ENCODE peak calls at places on chromosomes 12 and 14, in six cellular contexts. One of them, this sample, is unnamed.

GRCh38 chr14:24351517-24351916 is 11.7 kb upstream of the RIPK3 start:
- DNase-seq in neuronal stem cell: no peak
- DNase-seq in IMR-90: peak; percentile 43
- DNase-seq in trophoblast cell: no peak
- DNase-seq in mesenchymal stem cell: peak; percentile 56
- DNase-seq in H9: no peak
- DNase-seq in this sample: no peak

GRCh38 chr12:262817-263216 is at the start of gene SLC6A13:
- DNase-seq in neuronal stem cell: peak; percentile 9
- DNase-seq in IMR-90: no peak
- DNase-seq in trophoblast cell: no peak
- DNase-seq in mesenchymal stem cell: no peak
- DNase-seq in H9: no peak
- DNase-seq in this sample: no peak

GRCh38 chr12:7128681-7129593 is at the start of gene RBP5:
- DNase-seq in neuronal stem cell: no peak
- DNase-seq in IMR-90: no peak
- DNase-seq in trophoblast cell: no peak
- DNase-seq in mesenchymal stem cell: no peak
- DNase-seq in H9: peak; percentile 56
- DNase-seq in this sample: no peak

GRCh38 chr14:54693761-54694160 is 126.8 kb downstream of the SAMD4A start:
- DNase-seq in neuronal stem cell: no peak
- DNase-seq in IMR-90: no peak
- DNase-seq in trophoblast cell: no peak
- DNase-seq in mesenchymal stem cell: no peak
- DNase-seq in H9: no peak
- DNase-seq in this sample: no peak

GRCh38 chr12:105823810-105824209 is 314.9 kb downstream of the NUAK1 start:
- DNase-seq in neuronal stem cell: no peak
- DNase-seq in IMR-90: no peak
- DNase-seq in trophoblast cell: no peak
- DNase-seq in mesenchymal stem cell: no peak
- DNase-seq in H9: no peak
- DNase-seq in this sample: no peak

GRCh38 chr14:22570132-22570949 is 18.7 kb downstream of the DAD1 start:
- DNase-seq in neuronal stem cell: peak; percentile 91
- DNase-seq in IMR-90: peak; percentile 82
- DNase-seq in trophoblast cell: peak; percentile 96
- DNase-seq in mesenchymal stem cell: peak; percentile 80
- DNase-seq in H9: peak; percentile 90
- DNase-seq in this sample: peak; percentile 78

GRCh38 chr14:89618821-89619551 is 202.0 kb upstream of the FOXN3 start:
- DNase-seq in neuronal stem cell: peak; percentile 71
- DNase-seq in IMR-90: peak; percentile 67
- DNase-seq in trophoblast cell: peak; percentile 79
- DNase-seq in mesenchymal stem cell: peak; percentile 71
- DNase-seq in H9: peak; percentile 73
- DNase-seq in this sample: peak; percentile 84

GRCh38 chr12:106163712-106164111 is 25.0 kb upstream of the NUAK1 start:
- DNase-seq in neuronal stem cell: no peak
- DNase-seq in IMR-90: no peak
- DNase-seq in trophoblast cell: no peak
- DNase-seq in mesenchymal stem cell: no peak
- DNase-seq in H9: no peak
- DNase-seq in this sample: no peak

GRCh38 chr14:96192975-96193805 is 11.4 kb upstream of the BDKRB2 start:
- DNase-seq in neuronal stem cell: no peak
- DNase-seq in IMR-90: no peak
- DNase-seq in trophoblast cell: no peak
- DNase-seq in mesenchymal stem cell: no peak
- DNase-seq in H9: no peak
- DNase-seq in this sample: no peak

GRCh38 chr12:14845350-14845750 is 2.0 kb upstream of the ART4 start:
- DNase-seq in neuronal stem cell: peak; percentile 45
- DNase-seq in IMR-90: peak; percentile 65
- DNase-seq in trophoblast cell: peak; percentile 85
- DNase-seq in mesenchymal stem cell: peak; percentile 75
- DNase-seq in H9: no peak
- DNase-seq in this sample: no peak

GRCh38 chr12:7781274-7781673 is 7.9 kb upstream of the NANOG start:
- DNase-seq in neuronal stem cell: no peak
- DNase-seq in IMR-90: no peak
- DNase-seq in trophoblast cell: no peak
- DNase-seq in mesenchymal stem cell: no peak
- DNase-seq in H9: no peak
- DNase-seq in this sample: no peak

GRCh38 chr14:35855886-35856481 is 29.8 kb downstream of the BRMS1L start:
- DNase-seq in neuronal stem cell: no peak
- DNase-seq in IMR-90: no peak
- DNase-seq in trophoblast cell: no peak
- DNase-seq in mesenchymal stem cell: no peak
- DNase-seq in H9: no peak
- DNase-seq in this sample: no peak

GRCh38 chr14:60510976-60511599 is 2.1 kb downstream of the SIX6 start:
- DNase-seq in neuronal stem cell: peak; percentile 51
- DNase-seq in IMR-90: no peak
- DNase-seq in trophoblast cell: no peak
- DNase-seq in mesenchymal stem cell: no peak
- DNase-seq in H9: peak; percentile 41
- DNase-seq in this sample: no peak

GRCh38 chr12:124898200-124898950 is 16.1 kb downstream of the UBC start:
- DNase-seq in neuronal stem cell: no peak
- DNase-seq in IMR-90: no peak
- DNase-seq in trophoblast cell: peak; percentile 30
- DNase-seq in mesenchymal stem cell: peak; percentile 43
- DNase-seq in H9: peak; percentile 68
- DNase-seq in this sample: peak; percentile 87

GRCh38 chr14:33510991-33511390 is 439.9 kb downstream of the EGLN3 start:
- DNase-seq in neuronal stem cell: no peak
- DNase-seq in IMR-90: no peak
- DNase-seq in trophoblast cell: no peak
- DNase-seq in mesenchymal stem cell: no peak
- DNase-seq in H9: no peak
- DNase-seq in this sample: no peak

GRCh38 chr14:54652188-54652889 is 85.4 kb downstream of the SAMD4A start:
- DNase-seq in neuronal stem cell: peak; percentile 53
- DNase-seq in IMR-90: peak; percentile 100
- DNase-seq in trophoblast cell: peak; percentile 97
- DNase-seq in mesenchymal stem cell: peak; percentile 100
- DNase-seq in H9: peak; percentile 87
- DNase-seq in this sample: no peak

GRCh38 chr14:21780429-21781084 is 106.9 kb upstream of the OR4E1 start:
- DNase-seq in neuronal stem cell: no peak
- DNase-seq in IMR-90: no peak
- DNase-seq in trophoblast cell: no peak
- DNase-seq in mesenchymal stem cell: no peak
- DNase-seq in H9: no peak
- DNase-seq in this sample: no peak

GRCh38 chr14:32244404-32244803 is 41.3 kb upstream of the RNU6-8 start:
- DNase-seq in neuronal stem cell: no peak
- DNase-seq in IMR-90: no peak
- DNase-seq in trophoblast cell: no peak
- DNase-seq in mesenchymal stem cell: no peak
- DNase-seq in H9: no peak
- DNase-seq in this sample: no peak

GRCh38 chr12:109932878-109933503 is 32.9 kb downstream of the TCHP start:
- DNase-seq in neuronal stem cell: no peak
- DNase-seq in IMR-90: no peak
- DNase-seq in trophoblast cell: no peak
- DNase-seq in mesenchymal stem cell: no peak
- DNase-seq in H9: no peak
- DNase-seq in this sample: no peak

GRCh38 chr14:73850940-73851339 is 691 bp upstream of the PTGR2 start:
- DNase-seq in neuronal stem cell: no peak
- DNase-seq in IMR-90: no peak
- DNase-seq in trophoblast cell: peak; percentile 84
- DNase-seq in mesenchymal stem cell: peak; percentile 19
- DNase-seq in H9: no peak
- DNase-seq in this sample: no peak

GRCh38 chr12:6337958-6338406 is 3.9 kb downstream of the TNFRSF1A start:
- DNase-seq in neuronal stem cell: no peak
- DNase-seq in IMR-90: no peak
- DNase-seq in trophoblast cell: peak; percentile 37
- DNase-seq in mesenchymal stem cell: peak; percentile 73
- DNase-seq in H9: no peak
- DNase-seq in this sample: no peak

GRCh38 chr14:32381869-32382268 is 52.8 kb downstream of the AKAP6 start:
- DNase-seq in neuronal stem cell: no peak
- DNase-seq in IMR-90: no peak
- DNase-seq in trophoblast cell: peak; percentile 8
- DNase-seq in mesenchymal stem cell: no peak
- DNase-seq in H9: no peak
- DNase-seq in this sample: no peak

GRCh38 chr12:26298785-26299621 is 103.6 kb downstream of the SSPN start:
- DNase-seq in neuronal stem cell: no peak
- DNase-seq in IMR-90: peak; percentile 83
- DNase-seq in trophoblast cell: peak; percentile 75
- DNase-seq in mesenchymal stem cell: peak; percentile 92
- DNase-seq in H9: no peak
- DNase-seq in this sample: no peak

GRCh38 chr12:32033411-32033810 is 73.2 kb upstream of the BICD1 start:
- DNase-seq in neuronal stem cell: no peak
- DNase-seq in IMR-90: no peak
- DNase-seq in trophoblast cell: no peak
- DNase-seq in mesenchymal stem cell: no peak
- DNase-seq in H9: no peak
- DNase-seq in this sample: no peak

GRCh38 chr12:28507055-28507454 is 316.8 kb downstream of the CCDC91 start:
- DNase-seq in neuronal stem cell: no peak
- DNase-seq in IMR-90: peak; percentile 70
- DNase-seq in trophoblast cell: peak; percentile 49
- DNase-seq in mesenchymal stem cell: no peak
- DNase-seq in H9: no peak
- DNase-seq in this sample: no peak

GRCh38 chr12:64714551-64714968 is 44.6 kb downstream of the GNS start:
- DNase-seq in neuronal stem cell: no peak
- DNase-seq in IMR-90: no peak
- DNase-seq in trophoblast cell: no peak
- DNase-seq in mesenchymal stem cell: no peak
- DNase-seq in H9: no peak
- DNase-seq in this sample: no peak

GRCh38 chr12:6866920-6867406 is 368 bp upstream of the TPI1 start:
- DNase-seq in neuronal stem cell: no peak
- DNase-seq in IMR-90: no peak
- DNase-seq in trophoblast cell: no peak
- DNase-seq in mesenchymal stem cell: no peak
- DNase-seq in H9: no peak
- DNase-seq in this sample: no peak

DNA sequence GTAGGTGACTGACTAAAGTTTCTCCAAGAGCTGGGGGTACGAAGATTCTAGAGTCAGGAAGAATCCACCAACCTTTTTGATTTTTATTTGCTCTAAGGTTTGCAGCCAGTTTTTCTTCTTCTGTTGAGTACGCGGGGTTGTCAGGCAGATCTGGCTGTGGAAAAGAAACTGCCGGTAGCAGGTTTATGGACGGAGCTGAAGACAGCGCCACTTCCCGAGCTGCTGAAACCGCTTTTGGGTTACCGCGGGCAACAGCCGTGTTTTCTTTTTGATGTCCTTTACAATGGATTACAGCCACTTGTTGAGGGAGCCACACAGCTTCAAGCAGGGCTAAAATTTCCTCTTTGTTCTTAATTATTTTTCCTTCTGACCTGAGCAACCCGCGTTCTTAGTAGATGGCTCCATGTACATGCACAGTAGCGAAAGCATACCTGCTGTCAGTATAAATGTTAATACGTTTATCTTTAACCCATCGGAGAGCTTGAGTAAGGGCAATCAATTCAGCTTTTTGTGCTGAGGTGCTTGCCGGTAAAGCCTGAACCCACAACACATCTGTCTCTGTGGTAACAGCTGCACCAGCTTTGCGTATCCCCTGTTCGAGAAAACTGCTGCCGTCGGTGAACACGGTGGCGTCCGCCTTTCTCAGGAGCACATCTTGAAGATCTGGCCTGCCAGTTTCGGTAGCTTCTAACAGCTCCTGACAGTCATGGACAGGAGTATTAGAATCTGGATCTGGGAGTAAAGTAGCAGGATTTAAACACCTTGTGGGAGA is 674.3 kb downstream of the TMEM121 start:
- DNase-seq in neuronal stem cell: no peak
- DNase-seq in IMR-90: no peak
- DNase-seq in trophoblast cell: no peak
- DNase-seq in mesenchymal stem cell: no peak
- DNase-seq in H9: no peak
- DNase-seq in this sample: no peak
- H3K9me3 ChIP-seq in neuronal stem cell: peaks cover 31% of the 10 kb centered on the region
- H3K9me3 ChIP-seq in IMR-90: peaks cover 40% of the 10 kb centered on the region
- H3K9me3 ChIP-seq in trophoblast cell: peaks cover 30% of the 10 kb centered on the region
- H3K9me3 ChIP-seq in mesenchymal stem cell: no peaks in the 10 kb centered on the region
- H3K9me3 ChIP-seq in H9: peaks cover 84% of the 10 kb centered on the region
- H3K9me3 ChIP-seq in this sample: peaks cover 89% of the 10 kb centered on the region

GRCh38 chr14:61877050-61877390 is 114.8 kb downstream of the SNAPC1 start:
- DNase-seq in neuronal stem cell: no peak
- DNase-seq in IMR-90: no peak
- DNase-seq in trophoblast cell: no peak
- DNase-seq in mesenchymal stem cell: no peak
- DNase-seq in H9: no peak
- DNase-seq in this sample: no peak
- H3K18ac ChIP-seq in neuronal stem cell: no peak overlapping the region
- H3K18ac ChIP-seq in IMR-90: no peak overlapping the region
- H3K18ac ChIP-seq in trophoblast cell: no peak overlapping the region
- H3K18ac ChIP-seq in mesenchymal stem cell: no peak overlapping the region
- H3K18ac ChIP-seq in H9: no peak overlapping the region
- H3K18ac ChIP-seq in this sample: no peak overlapping the region

GRCh38 chr12:34350092-34351041 is 328.1 kb downstream of the ALG10 start:
- DNase-seq in neuronal stem cell: no peak
- DNase-seq in IMR-90: no peak
- DNase-seq in trophoblast cell: no peak
- DNase-seq in mesenchymal stem cell: no peak
- DNase-seq in H9: no peak
- DNase-seq in this sample: no peak
- H3K9me3 ChIP-seq in neuronal stem cell: peaks cover 61% of the 10 kb centered on the region
- H3K9me3 ChIP-seq in IMR-90: peaks cover 15% of the 10 kb centered on the region
- H3K9me3 ChIP-seq in trophoblast cell: peaks cover 97% of the 10 kb centered on the region
- H3K9me3 ChIP-seq in mesenchymal stem cell: no peaks in the 10 kb centered on the region
- H3K9me3 ChIP-seq in H9: peaks cover 12% of the 10 kb centered on the region
- H3K9me3 ChIP-seq in this sample: peaks cover 45% of the 10 kb centered on the region

DNA sequence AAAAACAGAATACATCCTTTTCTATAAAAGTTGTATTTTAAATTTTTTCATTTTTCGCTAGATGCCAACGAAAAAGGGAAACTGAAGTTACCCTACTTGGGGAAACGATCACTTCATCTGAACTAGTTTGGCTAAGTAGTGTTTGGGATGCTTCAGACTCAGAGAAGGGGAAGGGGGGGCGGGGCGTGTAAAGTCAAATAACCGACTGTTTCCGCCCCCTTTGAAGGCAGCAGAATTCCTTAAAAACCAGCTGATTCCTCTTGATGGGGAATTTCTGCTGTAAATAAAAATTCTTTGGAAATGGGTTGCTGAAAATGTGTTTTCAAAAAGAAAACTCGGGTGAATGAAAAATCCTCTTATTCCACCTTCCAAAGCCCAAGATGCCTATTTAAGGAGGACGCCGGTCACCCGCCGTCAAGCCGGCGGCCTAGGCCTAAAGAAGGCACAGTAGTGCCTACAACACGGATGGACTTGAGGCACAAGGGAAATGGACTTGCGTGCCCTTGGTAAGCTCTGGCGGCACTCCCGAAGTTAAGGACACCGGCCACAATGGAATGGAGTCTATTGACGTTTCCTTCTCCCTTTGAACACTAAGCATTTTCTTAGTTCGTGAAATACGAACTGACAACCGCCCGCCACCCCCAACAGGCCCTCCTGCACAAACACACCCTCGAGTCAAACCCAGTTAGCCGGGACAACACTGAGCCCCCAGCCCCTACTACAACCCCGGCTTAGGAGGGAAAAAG is 2.0 kb downstream of the ATXN2 start:
- DNase-seq in neuronal stem cell: peak; percentile 30
- DNase-seq in IMR-90: peak; percentile 55
- DNase-seq in trophoblast cell: peak; percentile 60
- DNase-seq in mesenchymal stem cell: peak; percentile 74
- DNase-seq in H9: peak; percentile 67
- DNase-seq in this sample: peak; percentile 63
- H3K18ac ChIP-seq in neuronal stem cell: no peak overlapping the region
- H3K18ac ChIP-seq in IMR-90: peak overlapping the region; percentile 25
- H3K18ac ChIP-seq in trophoblast cell: peak overlapping the region; percentile 70
- H3K18ac ChIP-seq in mesenchymal stem cell: peak overlapping the region; percentile 98
- H3K18ac ChIP-seq in H9: no peak overlapping the region
- H3K18ac ChIP-seq in this sample: peak overlapping the region; percentile 4